ENCODE peak calls at places on chromosomes 7 and 10, in six cellular contexts. One of them, this sample, is unnamed.

GRCh38 chr7:157473051-157473569 is 136.3 kb downstream of the DNAJB6 start:
- DNase-seq in fibroblast of villous mesenchyme: no peak
- DNase-seq in transverse colon: no peak
- DNase-seq in stimulated activated CD4-positive, alpha-beta T cell treated with anti-CD3 and anti-CD28 coated beads, TNF-alpha, amount 100 ng/mL, for 1 hour: no peak
- DNase-seq in stimulated activated naive B cell treated with anti-CD40 and anti-IgM and Interleukin-4, amounts not matched to agents 10 μg/mL and 1 μg/mL and 100 μg/mL, for 72 hours: no peak
- DNase-seq in HuH-7.5: no peak
- DNase-seq in this sample: no peak

GRCh38 chr10:31623466-31623865 is 304.4 kb downstream of the ZEB1 start:
- DNase-seq in stimulated activated CD4-positive, alpha-beta T cell treated with anti-CD3 and anti-CD28 coated beads, TNF-alpha, amount 100 ng/mL, for 1 hour: no peak
- DNase-seq in stimulated activated naive B cell treated with anti-CD40 and anti-IgM and Interleukin-4, amounts not matched to agents 10 μg/mL and 1 μg/mL and 100 μg/mL, for 72 hours: no peak
- DNase-seq in fibroblast of villous mesenchyme: peak; percentile 87
- DNase-seq in transverse colon: no peak
- DNase-seq in HuH-7.5: no peak
- DNase-seq in this sample: no peak

GRCh38 chr10:112904000-112904399 is 46.0 kb upstream of the TCF7L2 start:
- DNase-seq in stimulated activated CD4-positive, alpha-beta T cell treated with anti-CD3 and anti-CD28 coated beads, TNF-alpha, amount 100 ng/mL, for 1 hour: no peak
- DNase-seq in stimulated activated naive B cell treated with anti-CD40 and anti-IgM and Interleukin-4, amounts not matched to agents 10 μg/mL and 1 μg/mL and 100 μg/mL, for 72 hours: no peak
- DNase-seq in HuH-7.5: no peak
- DNase-seq in transverse colon: no peak
- DNase-seq in fibroblast of villous mesenchyme: peak; percentile 57
- DNase-seq in this sample: no peak

GRCh38 chr10:110818311-110819257 is 53.1 kb upstream of the PDCD4 start:
- DNase-seq in HuH-7.5: no peak
- DNase-seq in transverse colon: peak; percentile 80
- DNase-seq in fibroblast of villous mesenchyme: no peak
- DNase-seq in stimulated activated CD4-positive, alpha-beta T cell treated with anti-CD3 and anti-CD28 coated beads, TNF-alpha, amount 100 ng/mL, for 1 hour: no peak
- DNase-seq in stimulated activated naive B cell treated with anti-CD40 and anti-IgM and Interleukin-4, amounts not matched to agents 10 μg/mL and 1 μg/mL and 100 μg/mL, for 72 hours: no peak
- DNase-seq in this sample: no peak

GRCh38 chr10:12534824-12535223 is 185.5 kb downstream of the CAMK1D start:
- DNase-seq in stimulated activated naive B cell treated with anti-CD40 and anti-IgM and Interleukin-4, amounts not matched to agents 10 μg/mL and 1 μg/mL and 100 μg/mL, for 72 hours: no peak
- DNase-seq in fibroblast of villous mesenchyme: no peak
- DNase-seq in HuH-7.5: no peak
- DNase-seq in transverse colon: no peak
- DNase-seq in stimulated activated CD4-positive, alpha-beta T cell treated with anti-CD3 and anti-CD28 coated beads, TNF-alpha, amount 100 ng/mL, for 1 hour: no peak
- DNase-seq in this sample: no peak

GRCh38 chr7:41890631-41891265 is 187.9 kb upstream of the INHBA start:
- DNase-seq in HuH-7.5: no peak
- DNase-seq in transverse colon: no peak
- DNase-seq in fibroblast of villous mesenchyme: peak; percentile 51
- DNase-seq in stimulated activated naive B cell treated with anti-CD40 and anti-IgM and Interleukin-4, amounts not matched to agents 10 μg/mL and 1 μg/mL and 100 μg/mL, for 72 hours: no peak
- DNase-seq in stimulated activated CD4-positive, alpha-beta T cell treated with anti-CD3 and anti-CD28 coated beads, TNF-alpha, amount 100 ng/mL, for 1 hour: no peak
- DNase-seq in this sample: no peak

GRCh38 chr10:130994845-130995244 is 316.7 kb downstream of the TCERG1L start:
- DNase-seq in transverse colon: no peak
- DNase-seq in HuH-7.5: no peak
- DNase-seq in stimulated activated CD4-positive, alpha-beta T cell treated with anti-CD3 and anti-CD28 coated beads, TNF-alpha, amount 100 ng/mL, for 1 hour: no peak
- DNase-seq in stimulated activated naive B cell treated with anti-CD40 and anti-IgM and Interleukin-4, amounts not matched to agents 10 μg/mL and 1 μg/mL and 100 μg/mL, for 72 hours: no peak
- DNase-seq in fibroblast of villous mesenchyme: no peak
- DNase-seq in this sample: no peak

GRCh38 chr7:219581-220150 is 27.3 kb downstream of the FAM20C start:
- DNase-seq in HuH-7.5: peak; percentile 84
- DNase-seq in fibroblast of villous mesenchyme: peak; percentile 42
- DNase-seq in stimulated activated naive B cell treated with anti-CD40 and anti-IgM and Interleukin-4, amounts not matched to agents 10 μg/mL and 1 μg/mL and 100 μg/mL, for 72 hours: no peak
- DNase-seq in stimulated activated CD4-positive, alpha-beta T cell treated with anti-CD3 and anti-CD28 coated beads, TNF-alpha, amount 100 ng/mL, for 1 hour: no peak
- DNase-seq in transverse colon: no peak
- DNase-seq in this sample: no peak

GRCh38 chr7:101164071-101164840 is 1.1 kb downstream of the VGF start:
- DNase-seq in fibroblast of villous mesenchyme: peak; percentile 68
- DNase-seq in transverse colon: no peak
- DNase-seq in stimulated activated CD4-positive, alpha-beta T cell treated with anti-CD3 and anti-CD28 coated beads, TNF-alpha, amount 100 ng/mL, for 1 hour: no peak
- DNase-seq in stimulated activated naive B cell treated with anti-CD40 and anti-IgM and Interleukin-4, amounts not matched to agents 10 μg/mL and 1 μg/mL and 100 μg/mL, for 72 hours: no peak
- DNase-seq in HuH-7.5: peak; percentile 83
- DNase-seq in this sample: no peak

GRCh38 chr7:42125321-42125720 is 111.7 kb downstream of the GLI3 start:
- DNase-seq in stimulated activated naive B cell treated with anti-CD40 and anti-IgM and Interleukin-4, amounts not matched to agents 10 μg/mL and 1 μg/mL and 100 μg/mL, for 72 hours: no peak
- DNase-seq in transverse colon: no peak
- DNase-seq in HuH-7.5: no peak
- DNase-seq in stimulated activated CD4-positive, alpha-beta T cell treated with anti-CD3 and anti-CD28 coated beads, TNF-alpha, amount 100 ng/mL, for 1 hour: no peak
- DNase-seq in fibroblast of villous mesenchyme: no peak
- DNase-seq in this sample: no peak

GRCh38 chr7:87574630-87575029 is 26.1 kb downstream of the ABCB1 start:
- DNase-seq in transverse colon: no peak
- DNase-seq in fibroblast of villous mesenchyme: peak; percentile 1
- DNase-seq in stimulated activated naive B cell treated with anti-CD40 and anti-IgM and Interleukin-4, amounts not matched to agents 10 μg/mL and 1 μg/mL and 100 μg/mL, for 72 hours: no peak
- DNase-seq in stimulated activated CD4-positive, alpha-beta T cell treated with anti-CD3 and anti-CD28 coated beads, TNF-alpha, amount 100 ng/mL, for 1 hour: no peak
- DNase-seq in HuH-7.5: no peak
- DNase-seq in this sample: no peak

GRCh38 chr7:85178531-85179298 is 8.1 kb downstream of the SEMA3D start:
- DNase-seq in fibroblast of villous mesenchyme: no peak
- DNase-seq in stimulated activated naive B cell treated with anti-CD40 and anti-IgM and Interleukin-4, amounts not matched to agents 10 μg/mL and 1 μg/mL and 100 μg/mL, for 72 hours: no peak
- DNase-seq in transverse colon: no peak
- DNase-seq in stimulated activated CD4-positive, alpha-beta T cell treated with anti-CD3 and anti-CD28 coated beads, TNF-alpha, amount 100 ng/mL, for 1 hour: no peak
- DNase-seq in HuH-7.5: no peak
- DNase-seq in this sample: no peak

GRCh38 chr10:29146311-29146710 is 142.6 kb upstream of the LYZL1 start:
- DNase-seq in stimulated activated CD4-positive, alpha-beta T cell treated with anti-CD3 and anti-CD28 coated beads, TNF-alpha, amount 100 ng/mL, for 1 hour: no peak
- DNase-seq in stimulated activated naive B cell treated with anti-CD40 and anti-IgM and Interleukin-4, amounts not matched to agents 10 μg/mL and 1 μg/mL and 100 μg/mL, for 72 hours: no peak
- DNase-seq in HuH-7.5: no peak
- DNase-seq in transverse colon: no peak
- DNase-seq in fibroblast of villous mesenchyme: no peak
- DNase-seq in this sample: no peak

GRCh38 chr10:970311-971149 is 17.7 kb upstream of the GTPBP4 start:
- DNase-seq in fibroblast of villous mesenchyme: peak; percentile 48
- DNase-seq in stimulated activated naive B cell treated with anti-CD40 and anti-IgM and Interleukin-4, amounts not matched to agents 10 μg/mL and 1 μg/mL and 100 μg/mL, for 72 hours: no peak
- DNase-seq in transverse colon: no peak
- DNase-seq in stimulated activated CD4-positive, alpha-beta T cell treated with anti-CD3 and anti-CD28 coated beads, TNF-alpha, amount 100 ng/mL, for 1 hour: no peak
- DNase-seq in HuH-7.5: peak; percentile 58
- DNase-seq in this sample: no peak